ENCODE peak calls at places on chromosome 16, in eight cellular contexts. S, W, X, P, A, I, Z and R are unnamed samples. For H3K4me1 and H3K36me3, the result is how much of the 10 kb centered on the place peaks cover.

GRCh38 chr16:64416232-64417010 is 705.4 kb downstream of the CDH11 start:
- DNase-seq in Z (peak), I (no peak), X (peak), P (no peak), A (no peak), S (no peak), W (peak), R (no peak)

GRCh38 chr16:74726736-74727135 is 26.1 kb upstream of the MLKL start:
- DNase-seq in Z (no peak), P (peak), S (peak), X (peak), W (peak), I (no peak), A (no peak), R (no peak)

GRCh38 chr16:48246066-48246465 is 1.3 kb downstream of the ABCC11 start:
- DNase-seq in W (no peak), Z (no peak), S (no peak), X (no peak), I (no peak), A (no peak), P (no peak), R (no peak)

GRCh38 chr16:62038225-62038624 is 2.0 kb upstream of the CDH8 start:
- DNase-seq in P (no peak), A (no peak), Z (no peak), I (no peak), W (no peak), S (no peak), X (no peak), R (no peak)

GRCh38 chr16:57503366-57503765 is 17.1 kb upstream of the DOK4 start:
- DNase-seq in S (peak), W (no peak), X (no peak), I (no peak), A (no peak), Z (no peak), P (no peak), R (no peak)

GRCh38 chr16:67234180-67234597 is 7.3 kb downstream of the TMEM208 start:
- DNase-seq in Z (no peak), S (no peak), W (no peak), A (no peak), I (no peak), X (no peak), P (no peak), R (no peak)

GRCh38 chr16:23027386-23027785 is 121.9 kb downstream of the USP31 start:
- DNase-seq in S (no peak), Z (no peak), W (no peak), A (no peak), I (no peak), P (no peak), X (no peak), R (no peak)

GRCh38 chr16:15538484-15538883 is 104.1 kb downstream of the BMERB1 start:
- DNase-seq in X (no peak), W (no peak), I (no peak), A (no peak), P (no peak), Z (no peak), S (no peak), R (no peak)

GRCh38 chr16:75987323-75987722 is 261.0 kb upstream of the CPHXL start:
- DNase-seq in A (no peak), W (no peak), S (no peak), Z (no peak), I (no peak), P (no peak), X (no peak), R (no peak)

GRCh38 chr16:17029602-17030350 is 441.0 kb downstream of the XYLT1 start:
- DNase-seq in X (no peak), Z (no peak), S (no peak), P (no peak), W (no peak), I (no peak), A (no peak), R (no peak)

GRCh38 chr16:30335598-30336474 is 19.3 kb downstream of the CD2BP2 start:
- DNase-seq in Z (no peak), P (peak), X (peak), A (peak), W (no peak), S (peak), I (no peak), R (no peak)

GRCh38 chr16:13503960-13504635 is 415.9 kb upstream of the ERCC4 start:
- DNase-seq in S (no peak), X (no peak), I (no peak), A (no peak), Z (no peak), W (no peak), P (no peak), R (no peak)

GRCh38 chr16:66344533-66345145 is 21.9 kb upstream of the CDH5 start:
- DNase-seq in Z (peak), S (no peak), P (peak), X (peak), A (no peak), W (peak), I (peak), R (no peak)

GRCh38 chr16:27781195-27781524 is 231.2 kb downstream of the KATNIP start:
- DNase-seq in S (peak), A (no peak), P (no peak), Z (no peak), I (no peak), W (no peak), X (no peak), R (no peak)

GRCh38 chr16:61237804-61238485 is 798.3 kb downstream of the CDH8 start:
- DNase-seq in Z (no peak), S (no peak), W (no peak), X (no peak), P (no peak), A (no peak), I (no peak), R (no peak)

GRCh38 chr16:55832788-55833583 is at the start of gene CES1:
- DNase-seq in A (peak), S (peak), I (no peak), P (peak), W (no peak), Z (no peak), X (peak), R (peak)

GRCh38 chr16:47013910-47014309 is 40.4 kb upstream of the DNAJA2 start:
- DNase-seq in Z (no peak), S (no peak), A (no peak), I (no peak), W (no peak), X (no peak), P (no peak), R (no peak)

GRCh38 chr16:46859719-46860152 is 24.4 kb upstream of the GPT2 start:
- DNase-seq in P (peak), Z (peak), X (peak), I (no peak), W (no peak), S (no peak), A (peak), R (no peak)

GRCh38 chr16:18834873-18835272 is 33.5 kb upstream of the ARL6IP1 start:
- DNase-seq in A (no peak), S (no peak), P (peak), W (no peak), X (peak), I (no peak), Z (no peak), R (no peak)

GRCh38 chr16:11256657-11257130 is 690 bp upstream of the SOCS1 start:
- DNase-seq in P (peak), Z (no peak), X (peak), S (peak), A (no peak), I (peak), W (no peak), R (peak)

GRCh38 chr16:49859139-49859947 is 3.4 kb upstream of the ZNF423 start:
- DNase-seq in A (peak), S (peak), I (no peak), W (no peak), Z (peak), P (peak), X (no peak), R (peak)

GRCh38 chr16:8822403-8822802 is 24.8 kb downstream of the PMM2 start:
- DNase-seq in W (no peak), X (no peak), Z (no peak), A (no peak), I (no peak), S (no peak), P (no peak), R (no peak)
- H3K4me1 ChIP-seq in W (under half), X (under half), Z (under half), A (under half), I (under half), S (under half), P (under half), R (under half)

GRCh38 chr16:68343137-68343536 is 32.3 kb downstream of the PRMT7 start:
- DNase-seq in A (no peak), I (no peak), X (no peak), P (no peak), W (no peak), Z (no peak), S (no peak), R (no peak)
- H3K36me3 ChIP-seq in A (under half), I (under half), X (under half), P (under half), W (half or more), Z (under half), S (under half), R (half or more)

GRCh38 chr16:80804451-80805383 is at the start of gene CDYL2:
- DNase-seq in X (peak), I (peak), A (no peak), P (peak), Z (no peak), S (no peak), W (peak), R (peak)

GRCh38 chr16:80803341-80804060 is 897 bp downstream of the CDYL2 start:
- DNase-seq in P (peak), I (peak), S (peak), X (peak), W (peak), Z (peak), A (peak), R (peak)

GRCh38 chr16:80804061-80804450 is 342 bp downstream of the CDYL2 start:
- DNase-seq in S (peak), P (peak), Z (peak), I (peak), X (peak), A (peak), W (peak), R (peak)

GRCh38 chr16:80802129-80802528 is 2.3 kb downstream of the CDYL2 start:
- DNase-seq in I (no peak), A (no peak), Z (no peak), P (no peak), S (no peak), X (no peak), W (no peak), R (no peak)

DNA sequence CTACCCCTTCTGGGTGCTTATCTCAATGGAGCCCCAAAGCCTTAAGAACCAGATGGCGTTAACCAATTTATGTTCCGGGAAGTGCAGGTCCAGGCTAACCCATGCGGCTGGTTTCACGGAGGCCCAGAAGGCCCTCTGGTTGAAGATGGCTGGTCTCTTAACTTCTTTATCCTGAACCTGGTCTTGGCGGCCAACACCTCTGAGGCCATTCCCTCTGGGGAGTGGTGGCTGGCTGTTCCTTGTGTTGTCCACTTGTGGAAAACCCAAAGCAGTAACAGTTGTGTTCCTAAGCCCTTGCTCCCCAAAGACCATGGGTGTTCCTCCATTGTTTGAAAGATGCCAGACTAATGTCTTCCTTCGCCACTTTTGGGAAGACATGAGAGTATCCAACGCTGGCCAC is 1.5 kb downstream of the CDYL2 start:
- DNase-seq in X (no peak), Z (no peak), P (no peak), W (no peak), S (no peak), A (no peak), I (no peak), R (no peak)
- H3K4me3 ChIP-seq in X (peak), Z (peak), P (no peak), W (no peak), S (no peak), A (no peak), I (peak), R (no peak)

DNA sequence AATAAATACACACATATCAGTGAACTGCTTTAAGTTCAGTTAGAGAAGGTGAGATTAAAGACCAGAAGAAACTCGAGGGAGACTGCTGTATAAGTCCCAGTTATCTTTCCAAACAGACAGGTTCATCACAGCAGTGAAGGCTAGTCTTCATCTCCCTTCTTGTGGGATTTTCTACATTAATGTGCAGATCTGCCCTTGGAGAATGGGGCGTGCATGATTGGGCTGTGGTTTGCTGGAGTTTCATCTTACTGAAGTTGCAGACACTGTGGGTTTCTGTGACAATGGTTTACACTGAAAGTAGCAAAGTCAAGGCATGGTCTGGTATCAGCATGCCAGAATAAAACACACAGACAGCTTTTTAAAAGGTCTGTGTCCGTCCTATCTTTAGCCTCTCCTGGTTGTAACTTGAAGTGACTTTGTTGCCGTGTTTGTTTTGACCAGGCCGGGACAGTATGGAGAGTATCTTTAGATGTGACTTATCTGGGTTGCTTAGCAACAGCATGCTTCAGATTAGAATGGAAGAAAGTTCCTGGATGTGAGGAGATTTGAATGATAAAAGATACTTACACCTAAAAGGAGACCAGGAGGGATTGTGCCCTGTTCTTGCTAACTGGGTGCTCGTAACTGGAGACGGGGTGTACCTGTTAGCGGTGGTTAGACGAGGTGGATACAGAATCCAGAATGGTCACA is 16.1 kb downstream of the NAA60 start:
- DNase-seq in A (no peak), W (no peak), P (no peak), Z (no peak), X (peak), I (no peak), S (no peak), R (no peak)
- H3K4me1 ChIP-seq in A (half or more), W (under half), P (under half), Z (under half), X (under half), I (under half), S (half or more), R (under half)

DNA sequence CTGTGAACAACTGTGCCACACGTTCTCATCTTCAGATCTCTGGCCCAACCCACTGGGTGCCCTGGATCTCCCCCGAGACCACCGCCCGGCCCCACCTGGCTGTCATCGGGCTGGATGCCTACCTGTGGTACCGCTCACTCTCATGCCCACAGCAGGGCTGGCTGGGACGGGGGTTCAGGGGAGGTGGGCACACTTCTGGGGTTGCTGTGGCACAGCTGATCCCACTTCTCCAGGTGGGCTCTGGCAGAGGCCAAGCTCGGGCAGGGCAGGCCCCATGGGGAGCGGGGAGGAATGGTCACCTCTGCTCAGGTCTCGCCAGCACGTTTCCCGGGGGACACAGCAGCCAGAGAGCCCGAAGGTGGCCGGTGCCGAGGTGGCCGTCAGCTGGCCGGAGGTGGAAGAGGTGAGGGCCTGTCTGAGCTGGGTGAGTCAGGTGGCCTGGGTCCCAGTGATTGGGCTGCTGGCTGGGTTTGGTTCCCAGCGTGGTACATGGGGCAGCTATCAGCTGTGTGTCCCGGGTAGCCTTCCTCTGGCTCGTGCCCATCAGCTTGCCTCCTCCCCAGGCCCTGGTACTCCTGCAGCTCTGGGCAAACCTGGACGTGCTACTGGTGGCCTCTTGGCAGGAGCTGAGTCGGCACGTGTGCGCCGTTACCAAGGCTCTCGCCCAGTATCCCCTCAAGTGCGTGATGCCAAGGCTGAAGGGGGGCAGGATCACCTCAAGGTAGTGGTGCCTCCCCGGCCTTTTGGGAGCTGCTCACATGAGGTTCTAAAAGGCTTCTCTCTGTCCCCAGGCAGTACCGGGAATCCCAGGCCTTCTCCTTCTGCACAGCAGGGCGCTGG is 2.3 kb upstream of the MRPS34 start:
- DNase-seq in X (no peak), P (no peak), W (no peak), A (no peak), Z (no peak), I (no peak), S (peak), R (no peak)
- H3K36me3 ChIP-seq in X (under half), P (under half), W (half or more), A (under half), Z (under half), I (under half), S (under half), R (under half)